ENCODE peak calls at places on chromosome 9, in eight cellular contexts. G, A, D, C, N, R, O and B are unnamed samples.

GRCh38 chr9:99335280-99335679 is 113.2 kb downstream of the SEC61B start:
- DNase-seq in G (no peak), A (no peak), D (no peak), C (peak; percentile 19), N (no peak), R (no peak), O (no peak), B (no peak)

GRCh38 chr9:14263707-14264483 is 50.0 kb downstream of the NFIB start:
- DNase-seq in G (no peak), A (no peak), D (no peak), C (no peak), N (no peak), R (no peak), O (no peak), B (no peak)

GRCh38 chr9:128555180-128555721 is 2.9 kb downstream of the SPTAN1 start:
- DNase-seq in G (peak; percentile 85), A (no peak), D (no peak), C (no peak), N (no peak), R (peak; percentile 46), O (no peak), B (no peak)

GRCh38 chr9:121283072-121283398 is 15.1 kb downstream of the GSN start:
- DNase-seq in G (no peak), A (no peak), D (no peak), C (no peak), N (no peak), R (no peak), O (no peak), B (no peak)

GRCh38 chr9:83583151-83584014 is 39.6 kb upstream of the IDNK start:
- DNase-seq in G (peak; percentile 47), A (no peak), D (peak; percentile 80), C (no peak), N (peak; percentile 54), R (peak; percentile 48), O (peak; percentile 70), B (peak; percentile 27)

GRCh38 chr9:126684965-126685465 is 71.3 kb downstream of the LMX1B start:
- DNase-seq in G (no peak), A (no peak), D (no peak), C (no peak), N (no peak), R (no peak), O (no peak), B (no peak)

GRCh38 chr9:92664394-92665152 is 5.4 kb downstream of the IPPK start:
- DNase-seq in G (no peak), A (peak; percentile 58), D (no peak), C (no peak), N (no peak), R (no peak), O (no peak), B (no peak)

GRCh38 chr9:1273859-1274258 is 223.7 kb downstream of the DMRT2 start:
- DNase-seq in G (no peak), A (no peak), D (no peak), C (no peak), N (no peak), R (no peak), O (no peak), B (no peak)

GRCh38 chr9:127903557-127904475 is 4.4 kb upstream of the ST6GALNAC6 start:
- DNase-seq in G (peak; percentile 87), A (peak; percentile 90), D (no peak), C (no peak), N (peak; percentile 68), R (no peak), O (peak; percentile 84), B (peak; percentile 91)

GRCh38 chr9:126335837-126336236 is 9.2 kb downstream of the MVB12B start:
- DNase-seq in G (no peak), A (no peak), D (peak; percentile 74), C (no peak), N (no peak), R (no peak), O (no peak), B (no peak)

GRCh38 chr9:6927838-6928237 is 170.1 kb downstream of the KDM4C start:
- DNase-seq in G (no peak), A (no peak), D (no peak), C (no peak), N (no peak), R (no peak), O (no peak), B (no peak)

GRCh38 chr9:137396227-137396626 is 26.7 kb downstream of the EXD3 start:
- DNase-seq in G (peak; percentile 70), A (no peak), D (no peak), C (no peak), N (no peak), R (no peak), O (no peak), B (no peak)

GRCh38 chr9:137989156-137989555 is 111.6 kb downstream of the CACNA1B start:
- DNase-seq in G (no peak), A (peak; percentile 33), D (no peak), C (no peak), N (peak; percentile 11), R (no peak), O (peak; percentile 40), B (no peak)

GRCh38 chr9:121599872-121600585 is 51.4 kb upstream of the DAB2IP start:
- DNase-seq in G (no peak), A (no peak), D (no peak), C (no peak), N (no peak), R (no peak), O (no peak), B (no peak)

GRCh38 chr9:93451762-93452709 is 551 bp downstream of the FAM120A start:
- DNase-seq in G (peak; percentile 16), A (peak; percentile 77), D (no peak), C (no peak), N (peak; percentile 58), R (no peak), O (peak; percentile 78), B (peak; percentile 58)

GRCh38 chr9:137156567-137157375 is 13.1 kb downstream of the LRRC26 start:
- DNase-seq in G (no peak), A (no peak), D (no peak), C (no peak), N (peak; percentile 46), R (no peak), O (no peak), B (peak; percentile 32)

GRCh38 chr9:14278291-14278721 is 35.6 kb downstream of the NFIB start:
- DNase-seq in G (peak; percentile 5), A (no peak), D (no peak), C (no peak), N (no peak), R (no peak), O (no peak), B (no peak)

GRCh38 chr9:35357116-35357515 is 132.8 kb upstream of the RUSC2 start:
- DNase-seq in G (no peak), A (no peak), D (no peak), C (no peak), N (no peak), R (no peak), O (no peak), B (no peak)

GRCh38 chr9:101465330-101465915 is 29.8 kb upstream of the ALDOB start:
- DNase-seq in G (peak; percentile 69), A (no peak), D (no peak), C (no peak), N (peak; percentile 65), R (peak; percentile 83), O (no peak), B (peak; percentile 84)

GRCh38 chr9:129624168-129624759 is 1.7 kb upstream of the NTMT1 start:
- DNase-seq in G (peak; percentile 46), A (peak; percentile 76), D (no peak), C (no peak), N (peak; percentile 68), R (peak; percentile 45), O (no peak), B (peak; percentile 66)

DNA sequence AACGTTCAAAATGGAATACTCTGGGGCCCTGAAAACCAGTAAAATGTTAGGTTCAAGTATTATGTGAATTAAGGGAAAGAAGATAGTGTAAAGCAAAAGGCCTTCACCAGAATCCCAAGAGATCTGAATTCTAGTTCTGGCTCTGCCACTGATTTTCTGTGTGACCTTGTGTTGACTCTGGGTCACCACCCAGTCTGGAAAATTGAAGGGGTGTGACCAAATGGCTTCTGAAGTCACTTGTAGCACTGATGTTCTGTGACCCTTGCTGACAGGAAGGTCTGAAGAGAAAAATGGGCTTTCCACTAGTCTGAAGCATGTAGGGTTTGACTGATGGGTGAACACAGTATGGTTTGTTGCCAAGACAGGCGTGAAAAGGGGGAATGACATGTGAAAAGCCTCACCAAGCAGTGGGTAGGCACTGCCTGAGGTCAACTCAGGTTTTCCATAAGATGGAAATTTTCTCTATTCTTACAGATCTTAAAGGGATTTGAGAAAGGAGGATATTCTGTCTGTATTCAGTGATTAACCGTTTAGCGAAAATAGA is 33.1 kb downstream of the ANP32B start:
- DNase-seq in G (no peak), A (no peak), D (no peak), C (no peak), N (no peak), R (no peak), O (no peak), B (no peak)
- TF ChIP-seq POLR2A in G (no peak), A (no peak), D (no peak), C (peak; percentile 29), N (no peak), R (no peak), O (no peak), B (no peak)

GRCh38 chr9:115118471-115119156 is 657 bp upstream of the TNC start:
- DNase-seq in G (no peak), A (peak; percentile 67), D (no peak), C (no peak), N (peak; percentile 60), R (peak; percentile 50), O (peak; percentile 93), B (peak; percentile 48)
- H3K4me3 ChIP-seq in G (no peak overlapping the region), A (peak overlapping the region; percentile 30), D (peak overlapping the region; percentile 69), C (no peak overlapping the region), N (peak overlapping the region; percentile 42), R (peak overlapping the region; percentile 46), O (peak overlapping the region; percentile 53), B (no peak overlapping the region)

DNA sequence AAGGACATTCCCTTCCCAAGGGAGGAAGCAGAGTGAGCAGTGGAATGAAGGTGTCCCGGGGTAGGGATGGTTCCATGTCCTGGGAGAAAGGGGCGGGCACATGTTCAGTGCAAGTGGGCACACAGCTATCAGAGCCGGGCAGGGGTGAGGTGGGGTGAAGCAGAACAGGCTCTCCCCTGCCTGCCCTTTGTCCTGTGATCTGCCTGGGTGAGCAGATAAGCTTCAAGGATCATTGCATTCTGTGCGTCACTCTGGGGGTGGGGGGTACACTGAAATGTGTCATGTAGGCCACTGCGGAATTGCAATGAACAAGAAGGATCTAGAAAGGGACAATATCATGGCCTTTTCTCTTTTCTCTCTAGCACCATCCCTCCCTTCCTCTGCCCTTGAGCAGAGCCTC is 61.7 kb upstream of the SHB start:
- DNase-seq in G (no peak), A (no peak), D (no peak), C (no peak), N (no peak), R (no peak), O (no peak), B (no peak)
- TF ChIP-seq POLR2AphosphoS5 in G (no peak), A (no peak), D (no peak), C (no peak), N (no peak), R (no peak), O (no peak), B (no peak)

DNA sequence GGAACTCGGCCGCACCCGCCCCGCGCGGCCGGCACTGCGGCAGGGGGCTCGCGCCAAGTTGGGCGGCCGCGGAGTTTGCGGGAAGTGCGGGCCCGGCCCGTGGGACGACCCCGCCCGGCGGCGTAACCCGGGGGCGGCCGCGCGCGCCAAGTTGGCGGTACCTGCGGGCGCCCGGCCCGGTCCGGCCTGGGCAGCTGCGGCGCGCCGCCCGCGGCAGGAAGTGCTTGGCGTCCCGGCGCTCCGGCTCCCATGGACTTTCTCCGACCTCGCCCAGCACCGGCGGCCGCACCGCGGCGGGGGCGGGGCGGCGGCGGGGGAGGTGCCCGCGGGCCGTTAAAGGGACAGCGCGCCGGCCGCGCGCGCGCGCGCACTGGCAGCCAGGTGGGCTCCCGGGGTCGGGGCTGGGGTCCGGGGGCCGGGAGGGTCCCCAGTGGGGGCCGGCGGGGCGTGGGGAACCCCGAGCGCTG is at the start of gene NACC2:
- DNase-seq in G (no peak), A (no peak), D (no peak), C (no peak), N (peak; percentile 79), R (no peak), O (no peak), B (peak; percentile 81)
- TF ChIP-seq POLR2A in G (no peak), A (no peak), D (no peak), C (peak; percentile 30), N (no peak), R (peak; percentile 47), O (no peak), B (no peak)